ENCODE peak calls at places on chromosomes 3 and 15, in seven cellular contexts. W is neural progenitor cell, R is GM23338, X is PC-3, S is GM23248, M is MM.1S, N is HCT116. B is an unnamed sample.

GRCh38 chr3:8974458-8974857 is 11.2 kb upstream of the RAD18 start:
- DNase-seq in S (no peak), W (no peak), M (no peak), N (no peak), X (no peak), R (no peak), B (no peak)

GRCh38 chr3:194869482-194870169 is 183.9 kb downstream of the FAM43A start:
- DNase-seq in X (peak), W (no peak), S (peak), M (no peak), R (no peak), N (peak), B (no peak)

GRCh38 chr3:57952651-57953050 is 55.6 kb upstream of the FLNB start:
- DNase-seq in S (no peak), N (no peak), W (no peak), R (no peak), M (no peak), X (no peak), B (no peak)

GRCh38 chr15:70324001-70324974 is 226.6 kb upstream of the TLE3 start:
- DNase-seq in X (peak), N (no peak), W (no peak), S (peak), M (no peak), R (no peak), B (peak)

GRCh38 chr3:129016366-129016724 is 15.2 kb downstream of the EFCC1 start:
- DNase-seq in R (no peak), N (no peak), M (peak), W (no peak), X (peak), S (no peak), B (peak)

GRCh38 chr3:72255191-72255590 is 470.2 kb upstream of the PROK2 start:
- DNase-seq in S (peak), M (no peak), W (peak), N (no peak), X (no peak), R (peak), B (peak)

GRCh38 chr3:52333869-52334557 is 17.9 kb downstream of the DNAH1 start:
- DNase-seq in M (no peak), N (no peak), R (no peak), S (peak), W (no peak), X (peak), B (peak)

GRCh38 chr3:52339612-52340011 is 23.5 kb downstream of the DNAH1 start:
- DNase-seq in W (peak), X (peak), R (peak), S (peak), M (peak), N (peak), B (peak)

GRCh38 chr15:38688761-38689160 is 124.1 kb upstream of the RASGRP1 start:
- DNase-seq in X (peak), M (no peak), R (no peak), S (no peak), W (no peak), N (no peak), B (no peak)

GRCh38 chr3:70011582-70011981 is 12.0 kb downstream of the SAMMSON start:
- DNase-seq in N (no peak), R (no peak), M (no peak), S (no peak), X (no peak), W (no peak), B (no peak)

GRCh38 chr3:87260270-87260669 is 16.1 kb downstream of the POU1F1 start:
- DNase-seq in X (peak), W (peak), N (peak), R (peak), M (peak), S (peak), B (peak)

GRCh38 chr3:65878831-65879230 is 159.9 kb downstream of the MAGI1 start:
- DNase-seq in M (no peak), S (no peak), W (no peak), R (peak), X (no peak), N (no peak), B (no peak)

GRCh38 chr15:34679326-34679725 is 75.5 kb downstream of the GJD2 start:
- DNase-seq in S (peak), W (no peak), R (no peak), M (no peak), N (no peak), X (no peak), B (no peak)

GRCh38 chr3:54902286-54902685 is 25.6 kb downstream of the LRTM1 start:
- DNase-seq in S (no peak), N (no peak), R (no peak), X (no peak), W (no peak), M (no peak), B (no peak)

GRCh38 chr3:13706886-13707285 is 158.0 kb downstream of the FBLN2 start:
- DNase-seq in X (no peak), S (no peak), M (no peak), W (no peak), N (no peak), R (no peak), B (no peak)

GRCh38 chr3:156888576-156888975 is 62.4 kb downstream of the LEKR1 start:
- DNase-seq in N (no peak), R (no peak), X (no peak), M (no peak), W (no peak), S (no peak), B (no peak)

GRCh38 chr15:51267047-51267713 is 71.2 kb downstream of the CYP19A1 start:
- DNase-seq in W (peak), M (no peak), R (peak), X (no peak), N (no peak), S (peak), B (no peak)

GRCh38 chr3:38038447-38038911 is 529 bp upstream of the DLEC1 start:
- DNase-seq in W (no peak), S (no peak), N (no peak), R (no peak), X (no peak), M (no peak), B (no peak)

GRCh38 chr3:49722896-49723295 is 855 bp downstream of the GMPPB start:
- DNase-seq in R (no peak), S (no peak), N (no peak), M (no peak), W (no peak), X (no peak), B (no peak)
- TF ChIP-seq EZH2phosphoT487 in R (no peak), S (no peak), N (no peak), M (no peak), W (no peak), X (no peak), B (no peak)

GRCh38 chr3:77041756-77042155 is 1.9 kb downstream of the ROBO2 start:
- DNase-seq in N (no peak), R (no peak), X (no peak), W (no peak), S (no peak), M (no peak), B (peak)

GRCh38 chr3:77038468-77038927 is 1.4 kb upstream of the ROBO2 start:
- DNase-seq in W (peak), R (peak), S (peak), N (no peak), M (peak), X (peak), B (peak)

GRCh38 chr3:77041156-77041696 is 1.3 kb downstream of the ROBO2 start:
- DNase-seq in W (peak), S (no peak), M (no peak), X (no peak), R (no peak), N (no peak), B (peak)

GRCh38 chr3:77039606-77040553 is at the start of gene ROBO2:
- DNase-seq in R (peak), N (no peak), S (peak), M (no peak), X (no peak), W (peak), B (peak)

GRCh38 chr3:77038928-77039605 is 832 bp upstream of the ROBO2 start:
- DNase-seq in X (no peak), M (no peak), R (peak), S (peak), N (no peak), W (peak), B (peak)
- TF ChIP-seq EZH2 in X (peak), M (no peak), R (peak), S (peak), N (no peak), W (no peak), B (no peak)

GRCh38 chr3:175646865-175647264 is 787.7 kb downstream of the NAALADL2 start:
- DNase-seq in S (peak), X (peak), R (no peak), M (no peak), W (no peak), N (no peak), B (no peak)
- TF ChIP-seq EZH2phosphoT487 in S (no peak), X (no peak), R (no peak), M (no peak), W (no peak), N (no peak), B (no peak)

GRCh38 chr15:45401665-45402161 is 23.4 kb upstream of the GATM start:
- DNase-seq in R (peak), W (no peak), S (no peak), M (peak), N (no peak), X (no peak), B (no peak)
- TF ChIP-seq EZH2 in R (no peak), W (no peak), S (no peak), M (no peak), N (no peak), X (no peak), B (no peak)

DNA sequence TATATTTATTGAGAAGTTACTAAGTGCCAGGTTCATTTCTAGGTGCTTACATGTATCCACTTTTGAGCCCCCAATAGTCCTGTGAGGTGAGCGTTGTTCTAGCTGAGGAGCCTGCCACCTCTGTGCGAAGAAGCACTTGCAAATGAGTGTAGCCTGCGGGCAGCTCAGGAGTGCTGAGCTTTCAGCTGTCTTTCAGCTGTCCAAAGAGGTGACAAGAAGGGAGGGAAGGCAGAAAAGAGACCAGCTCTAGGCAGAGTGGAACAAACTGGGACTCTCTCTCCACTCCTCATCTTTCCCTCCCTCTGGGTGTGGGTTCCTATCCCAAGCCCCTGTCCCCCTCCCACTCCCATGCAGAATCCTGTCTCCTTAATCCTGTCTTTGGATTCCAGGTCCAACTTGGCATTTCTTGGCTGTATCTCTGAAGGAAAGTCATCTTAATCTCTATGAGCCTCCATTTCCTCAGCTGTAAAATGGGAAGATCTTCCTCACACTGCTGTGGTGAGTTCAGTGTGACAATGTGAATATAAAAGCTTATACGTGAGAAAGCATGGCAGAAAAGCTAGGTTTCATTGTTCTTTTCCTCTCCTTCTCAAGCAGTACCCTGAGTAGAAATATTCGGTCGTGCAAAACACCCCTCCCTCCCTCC is 6.7 kb upstream of the SRP14 start:
- DNase-seq in W (no peak), X (no peak), M (peak), S (no peak), N (no peak), R (no peak), B (no peak)
- TF ChIP-seq EZH2phosphoT487 in W (no peak), X (no peak), M (no peak), S (no peak), N (no peak), R (no peak), B (no peak)

GRCh38 chr3:30893678-30894325 is 659 bp downstream of the GADL1 start:
- DNase-seq in W (no peak), M (no peak), X (peak), N (no peak), S (no peak), R (no peak), B (no peak)

GRCh38 chr3:30890907-30891306 is 3.6 kb downstream of the GADL1 start:
- DNase-seq in M (no peak), X (no peak), R (no peak), W (no peak), N (no peak), S (no peak), B (no peak)

GRCh38 chr3:30895329-30895728 is 868 bp upstream of the GADL1 start:
- DNase-seq in X (no peak), M (no peak), S (no peak), N (no peak), W (peak), R (peak), B (no peak)

GRCh38 chr3:30894521-30895289 is at the start of gene GADL1:
- DNase-seq in W (peak), M (no peak), X (peak), N (no peak), S (peak), R (peak), B (peak)
- TF ChIP-seq EZH2 in W (peak), M (no peak), X (no peak), N (no peak), S (no peak), R (no peak), B (peak)

B was measured in hepatocyte.